ENCODE peak calls at places on chromosomes 11 and 22, in nine cellular contexts. One of them, this sample, is unnamed.

GRCh38 chr11:61350336-61350735 is 11.3 kb downstream of the CYB561A3 start:
- DNase-seq in RWPE2: no peak
- DNase-seq in psoas muscle: no peak
- DNase-seq in cardiac fibroblast: no peak
- DNase-seq in upper lobe of right lung: no peak
- DNase-seq in HL-60: no peak
- DNase-seq in OCI-LY7: no peak
- DNase-seq in right atrium auricular region: no peak
- DNase-seq in astrocyte of the spinal cord: no peak
- DNase-seq in this sample: no peak

GRCh38 chr11:117179048-117179999 is 781 bp downstream of the SIDT2 start:
- DNase-seq in cardiac fibroblast: peak; percentile 71
- DNase-seq in astrocyte of the spinal cord: peak; percentile 49
- DNase-seq in RWPE2: peak; percentile 47
- DNase-seq in HL-60: no peak
- DNase-seq in right atrium auricular region: peak; percentile 62
- DNase-seq in psoas muscle: no peak
- DNase-seq in upper lobe of right lung: peak; percentile 78
- DNase-seq in OCI-LY7: peak; percentile 58
- DNase-seq in this sample: no peak

GRCh38 chr11:106608677-106609076 is 409.6 kb downstream of the GUCY1A2 start:
- DNase-seq in RWPE2: no peak
- DNase-seq in right atrium auricular region: no peak
- DNase-seq in psoas muscle: no peak
- DNase-seq in cardiac fibroblast: peak; percentile 63
- DNase-seq in upper lobe of right lung: no peak
- DNase-seq in OCI-LY7: no peak
- DNase-seq in HL-60: no peak
- DNase-seq in astrocyte of the spinal cord: peak; percentile 34
- DNase-seq in this sample: peak; percentile 50

GRCh38 chr11:132792341-132793140 is 739.8 kb downstream of the OPCML start:
- DNase-seq in RWPE2: no peak
- DNase-seq in astrocyte of the spinal cord: no peak
- DNase-seq in right atrium auricular region: no peak
- DNase-seq in HL-60: no peak
- DNase-seq in cardiac fibroblast: no peak
- DNase-seq in psoas muscle: no peak
- DNase-seq in OCI-LY7: no peak
- DNase-seq in upper lobe of right lung: no peak
- DNase-seq in this sample: no peak

GRCh38 chr11:61730222-61730994 is 22.0 kb upstream of the MYRF start:
- DNase-seq in HL-60: no peak
- DNase-seq in astrocyte of the spinal cord: no peak
- DNase-seq in right atrium auricular region: no peak
- DNase-seq in RWPE2: peak; percentile 90
- DNase-seq in OCI-LY7: no peak
- DNase-seq in psoas muscle: no peak
- DNase-seq in cardiac fibroblast: no peak
- DNase-seq in upper lobe of right lung: no peak
- DNase-seq in this sample: no peak

GRCh38 chr22:20013382-20013871 is 3.2 kb downstream of the ARVCF start:
- DNase-seq in psoas muscle: peak; percentile 66
- DNase-seq in right atrium auricular region: no peak
- DNase-seq in RWPE2: no peak
- DNase-seq in HL-60: no peak
- DNase-seq in OCI-LY7: peak; percentile 36
- DNase-seq in astrocyte of the spinal cord: peak; percentile 60
- DNase-seq in upper lobe of right lung: peak; percentile 82
- DNase-seq in cardiac fibroblast: peak; percentile 56
- DNase-seq in this sample: no peak

GRCh38 chr11:19970944-19971343 is 189.3 kb downstream of the DBX1 start:
- DNase-seq in upper lobe of right lung: no peak
- DNase-seq in psoas muscle: no peak
- DNase-seq in RWPE2: no peak
- DNase-seq in cardiac fibroblast: no peak
- DNase-seq in astrocyte of the spinal cord: no peak
- DNase-seq in right atrium auricular region: no peak
- DNase-seq in HL-60: no peak
- DNase-seq in OCI-LY7: no peak
- DNase-seq in this sample: no peak

GRCh38 chr11:10550503-10550902 is 9.5 kb upstream of the RNF141 start:
- DNase-seq in astrocyte of the spinal cord: peak; percentile 65
- DNase-seq in cardiac fibroblast: peak; percentile 67
- DNase-seq in upper lobe of right lung: no peak
- DNase-seq in psoas muscle: no peak
- DNase-seq in HL-60: no peak
- DNase-seq in RWPE2: no peak
- DNase-seq in right atrium auricular region: no peak
- DNase-seq in OCI-LY7: no peak
- DNase-seq in this sample: peak; percentile 13

GRCh38 chr11:74138572-74138971 is 32.2 kb downstream of the C2CD3 start:
- DNase-seq in upper lobe of right lung: no peak
- DNase-seq in HL-60: no peak
- DNase-seq in OCI-LY7: no peak
- DNase-seq in right atrium auricular region: no peak
- DNase-seq in astrocyte of the spinal cord: peak; percentile 98
- DNase-seq in cardiac fibroblast: peak; percentile 97
- DNase-seq in psoas muscle: no peak
- DNase-seq in RWPE2: no peak
- DNase-seq in this sample: peak; percentile 95

GRCh38 chr11:118914178-118914918 is 11.4 kb downstream of the BCL9L start:
- DNase-seq in right atrium auricular region: no peak
- DNase-seq in cardiac fibroblast: no peak
- DNase-seq in RWPE2: peak; percentile 79
- DNase-seq in HL-60: no peak
- DNase-seq in astrocyte of the spinal cord: no peak
- DNase-seq in upper lobe of right lung: no peak
- DNase-seq in OCI-LY7: peak; percentile 83
- DNase-seq in psoas muscle: peak; percentile 21
- DNase-seq in this sample: no peak

GRCh38 chr11:94706211-94706610 is 61.9 kb upstream of the AMOTL1 start:
- DNase-seq in right atrium auricular region: no peak
- DNase-seq in upper lobe of right lung: no peak
- DNase-seq in astrocyte of the spinal cord: peak; percentile 15
- DNase-seq in HL-60: no peak
- DNase-seq in OCI-LY7: no peak
- DNase-seq in psoas muscle: no peak
- DNase-seq in cardiac fibroblast: peak; percentile 59
- DNase-seq in RWPE2: peak; percentile 85
- DNase-seq in this sample: peak; percentile 8
- H3K4me3 ChIP-seq in right atrium auricular region: no peak overlapping the region
- H3K4me3 ChIP-seq in upper lobe of right lung: no peak overlapping the region
- H3K4me3 ChIP-seq in astrocyte of the spinal cord: no peak overlapping the region
- H3K4me3 ChIP-seq in HL-60: no peak overlapping the region
- H3K4me3 ChIP-seq in OCI-LY7: no peak overlapping the region
- H3K4me3 ChIP-seq in psoas muscle: peak overlapping the region; percentile 80
- H3K4me3 ChIP-seq in cardiac fibroblast: no peak overlapping the region
- H3K4me3 ChIP-seq in RWPE2: peak overlapping the region; percentile 38
- H3K4me3 ChIP-seq in this sample: no peak overlapping the region

GRCh38 chr11:14067686-14068085 is 105.2 kb downstream of the SPON1 start:
- DNase-seq in astrocyte of the spinal cord: no peak
- DNase-seq in psoas muscle: no peak
- DNase-seq in HL-60: no peak
- DNase-seq in OCI-LY7: no peak
- DNase-seq in cardiac fibroblast: no peak
- DNase-seq in right atrium auricular region: no peak
- DNase-seq in upper lobe of right lung: no peak
- DNase-seq in RWPE2: no peak
- DNase-seq in this sample: no peak

GRCh38 chr11:14065692-14066091 is 103.2 kb downstream of the SPON1 start:
- DNase-seq in astrocyte of the spinal cord: no peak
- DNase-seq in HL-60: no peak
- DNase-seq in right atrium auricular region: no peak
- DNase-seq in upper lobe of right lung: no peak
- DNase-seq in RWPE2: no peak
- DNase-seq in cardiac fibroblast: no peak
- DNase-seq in OCI-LY7: no peak
- DNase-seq in psoas muscle: no peak
- DNase-seq in this sample: no peak

GRCh38 chr11:14059491-14059890 is 97.0 kb downstream of the SPON1 start:
- DNase-seq in astrocyte of the spinal cord: no peak
- DNase-seq in right atrium auricular region: no peak
- DNase-seq in RWPE2: no peak
- DNase-seq in psoas muscle: no peak
- DNase-seq in OCI-LY7: no peak
- DNase-seq in upper lobe of right lung: no peak
- DNase-seq in cardiac fibroblast: no peak
- DNase-seq in HL-60: no peak
- DNase-seq in this sample: no peak

GRCh38 chr11:14070866-14071265 is 108.3 kb downstream of the SPON1 start:
- DNase-seq in RWPE2: no peak
- DNase-seq in OCI-LY7: no peak
- DNase-seq in upper lobe of right lung: no peak
- DNase-seq in HL-60: no peak
- DNase-seq in astrocyte of the spinal cord: no peak
- DNase-seq in cardiac fibroblast: no peak
- DNase-seq in psoas muscle: no peak
- DNase-seq in right atrium auricular region: no peak
- DNase-seq in this sample: no peak

GRCh38 chr11:14065153-14065552 is 102.6 kb downstream of the SPON1 start:
- DNase-seq in OCI-LY7: no peak
- DNase-seq in cardiac fibroblast: no peak
- DNase-seq in astrocyte of the spinal cord: no peak
- DNase-seq in right atrium auricular region: no peak
- DNase-seq in upper lobe of right lung: peak; percentile 63
- DNase-seq in psoas muscle: no peak
- DNase-seq in HL-60: no peak
- DNase-seq in RWPE2: no peak
- DNase-seq in this sample: no peak
- H3K4me3 ChIP-seq in OCI-LY7: no peak overlapping the region
- H3K4me3 ChIP-seq in cardiac fibroblast: no peak overlapping the region
- H3K4me3 ChIP-seq in astrocyte of the spinal cord: no peak overlapping the region
- H3K4me3 ChIP-seq in right atrium auricular region: no peak overlapping the region
- H3K4me3 ChIP-seq in upper lobe of right lung: no peak overlapping the region
- H3K4me3 ChIP-seq in psoas muscle: no peak overlapping the region
- H3K4me3 ChIP-seq in HL-60: no peak overlapping the region
- H3K4me3 ChIP-seq in RWPE2: no peak overlapping the region
- H3K4me3 ChIP-seq in this sample: no peak overlapping the region

GRCh38 chr11:17013548-17014320 is 480 bp downstream of the PLEKHA7 start:
- DNase-seq in RWPE2: no peak
- DNase-seq in HL-60: no peak
- DNase-seq in OCI-LY7: no peak
- DNase-seq in astrocyte of the spinal cord: no peak
- DNase-seq in psoas muscle: peak; percentile 23
- DNase-seq in right atrium auricular region: no peak
- DNase-seq in cardiac fibroblast: no peak
- DNase-seq in upper lobe of right lung: peak; percentile 81
- DNase-seq in this sample: no peak

GRCh38 chr11:17012179-17012578 is 2.0 kb downstream of the PLEKHA7 start:
- DNase-seq in astrocyte of the spinal cord: no peak
- DNase-seq in OCI-LY7: no peak
- DNase-seq in psoas muscle: no peak
- DNase-seq in cardiac fibroblast: no peak
- DNase-seq in upper lobe of right lung: no peak
- DNase-seq in right atrium auricular region: no peak
- DNase-seq in HL-60: no peak
- DNase-seq in RWPE2: no peak
- DNase-seq in this sample: no peak

GRCh38 chr11:17010851-17011420 is 3.3 kb downstream of the PLEKHA7 start:
- DNase-seq in right atrium auricular region: no peak
- DNase-seq in psoas muscle: no peak
- DNase-seq in astrocyte of the spinal cord: no peak
- DNase-seq in cardiac fibroblast: no peak
- DNase-seq in HL-60: no peak
- DNase-seq in RWPE2: no peak
- DNase-seq in upper lobe of right lung: no peak
- DNase-seq in OCI-LY7: no peak
- DNase-seq in this sample: no peak

GRCh38 chr11:17014321-17014773 is at the start of gene PLEKHA7:
- DNase-seq in HL-60: no peak
- DNase-seq in upper lobe of right lung: peak; percentile 71
- DNase-seq in cardiac fibroblast: no peak
- DNase-seq in right atrium auricular region: no peak
- DNase-seq in RWPE2: no peak
- DNase-seq in OCI-LY7: no peak
- DNase-seq in astrocyte of the spinal cord: no peak
- DNase-seq in psoas muscle: no peak
- DNase-seq in this sample: no peak

DNA sequence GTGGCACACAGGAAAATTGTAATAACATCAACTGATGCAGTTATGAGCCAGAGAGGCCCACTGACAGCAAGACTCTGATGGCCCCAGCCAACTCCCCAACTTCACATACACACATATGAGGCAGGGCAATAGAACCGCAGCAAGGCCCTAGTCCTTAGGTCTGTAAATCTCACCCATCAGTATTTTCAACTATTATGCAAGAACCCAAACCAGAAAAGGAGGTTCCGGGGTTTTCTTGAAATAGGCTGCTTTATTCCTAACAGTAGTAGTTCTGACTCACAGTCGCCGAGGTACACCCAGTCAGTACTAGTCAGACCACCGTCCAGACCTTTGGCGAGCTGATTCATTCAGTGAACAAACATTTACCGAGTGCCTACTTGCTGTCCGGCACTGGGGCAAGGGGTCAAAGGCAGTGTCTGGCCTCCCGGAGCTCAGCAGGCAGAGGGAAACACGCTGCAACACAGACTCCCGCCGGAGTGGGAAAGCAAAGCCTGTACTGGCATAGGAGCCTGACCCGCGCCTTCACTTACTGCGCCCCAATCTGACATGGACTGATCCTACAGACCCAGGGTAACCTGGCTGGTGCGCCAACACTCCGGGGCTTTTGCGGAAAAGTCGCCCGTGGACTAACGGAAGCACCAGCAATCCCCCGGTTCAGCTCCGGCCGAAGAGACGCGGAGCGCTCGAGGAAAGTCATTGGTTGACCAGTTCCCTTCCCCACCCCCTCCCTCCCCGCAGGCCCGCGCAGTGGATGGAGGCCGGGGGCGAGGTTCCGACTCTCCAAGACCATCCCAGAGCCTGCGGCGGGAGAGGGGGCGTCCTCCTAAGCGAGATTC is 1.3 kb downstream of the PLEKHA7 start:
- DNase-seq in astrocyte of the spinal cord: peak; percentile 85
- DNase-seq in HL-60: no peak
- DNase-seq in RWPE2: peak; percentile 91
- DNase-seq in OCI-LY7: no peak
- DNase-seq in cardiac fibroblast: peak; percentile 96
- DNase-seq in right atrium auricular region: peak; percentile 65
- DNase-seq in upper lobe of right lung: peak; percentile 77
- DNase-seq in psoas muscle: peak; percentile 34
- DNase-seq in this sample: peak; percentile 67
- H3K4me3 ChIP-seq in astrocyte of the spinal cord: peak overlapping the region; percentile 50
- H3K4me3 ChIP-seq in HL-60: no peak overlapping the region
- H3K4me3 ChIP-seq in RWPE2: peak overlapping the region; percentile 35
- H3K4me3 ChIP-seq in OCI-LY7: no peak overlapping the region
- H3K4me3 ChIP-seq in cardiac fibroblast: peak overlapping the region; percentile 42
- H3K4me3 ChIP-seq in right atrium auricular region: peak overlapping the region; percentile 77
- H3K4me3 ChIP-seq in upper lobe of right lung: peak overlapping the region; percentile 72
- H3K4me3 ChIP-seq in psoas muscle: peak overlapping the region; percentile 78
- H3K4me3 ChIP-seq in this sample: peak overlapping the region; percentile 46

DNA sequence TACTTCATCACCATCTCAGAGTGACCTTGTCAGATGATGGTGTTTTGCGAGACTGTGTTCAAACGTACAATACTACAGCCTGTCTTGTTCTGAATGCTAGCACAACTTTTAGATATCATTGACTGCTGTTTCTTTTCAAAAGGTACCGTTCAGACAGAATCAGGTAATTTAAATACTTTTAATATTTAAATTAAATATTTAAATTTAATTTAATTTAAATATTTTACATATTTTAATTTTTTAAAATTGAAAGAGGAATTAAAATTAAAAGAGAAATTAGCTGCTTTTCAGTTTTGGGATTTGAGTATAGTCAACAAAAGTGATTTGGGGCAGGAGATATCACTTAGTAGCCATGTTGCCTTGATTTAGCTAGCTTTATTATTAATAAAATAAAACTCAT is 642.1 kb upstream of the CCDC179 start:
- DNase-seq in RWPE2: no peak
- DNase-seq in psoas muscle: no peak
- DNase-seq in OCI-LY7: no peak
- DNase-seq in upper lobe of right lung: no peak
- DNase-seq in HL-60: no peak
- DNase-seq in right atrium auricular region: no peak
- DNase-seq in cardiac fibroblast: no peak
- DNase-seq in astrocyte of the spinal cord: no peak
- DNase-seq in this sample: no peak
- H3K4me3 ChIP-seq in RWPE2: no peak overlapping the region
- H3K4me3 ChIP-seq in psoas muscle: no peak overlapping the region
- H3K4me3 ChIP-seq in OCI-LY7: no peak overlapping the region
- H3K4me3 ChIP-seq in upper lobe of right lung: no peak overlapping the region
- H3K4me3 ChIP-seq in HL-60: no peak overlapping the region
- H3K4me3 ChIP-seq in right atrium auricular region: no peak overlapping the region
- H3K4me3 ChIP-seq in cardiac fibroblast: no peak overlapping the region
- H3K4me3 ChIP-seq in astrocyte of the spinal cord: no peak overlapping the region
- H3K4me3 ChIP-seq in this sample: no peak overlapping the region